ENCODE peak calls at places on chromosomes 11 and 22, in four cellular contexts. One of them, this sample, is unnamed.

GRCh38 chr22:29144786-29145160 is 60.9 kb upstream of the EMID1 start:
- DNase-seq in neural progenitor cell: no peak
- DNase-seq in fibroblast of lung: no peak
- DNase-seq in mammary epithelial cell: no peak
- DNase-seq in this sample: no peak

GRCh38 chr11:62124186-62125113 is 639 bp downstream of the INCENP start:
- DNase-seq in neural progenitor cell: peak
- DNase-seq in fibroblast of lung: peak
- DNase-seq in mammary epithelial cell: peak
- DNase-seq in this sample: peak

GRCh38 chr22:34608716-34609115 is 457.2 kb upstream of the ISX start:
- DNase-seq in neural progenitor cell: no peak
- DNase-seq in fibroblast of lung: no peak
- DNase-seq in mammary epithelial cell: peak
- DNase-seq in this sample: no peak

GRCh38 chr11:62771144-62772021 is at the start of gene TAF6L:
- DNase-seq in neural progenitor cell: peak
- DNase-seq in fibroblast of lung: peak
- DNase-seq in mammary epithelial cell: peak
- DNase-seq in this sample: peak

GRCh38 chr11:1838426-1839131 is at the start of gene TNNI2:
- DNase-seq in neural progenitor cell: no peak
- DNase-seq in fibroblast of lung: no peak
- DNase-seq in mammary epithelial cell: no peak
- DNase-seq in this sample: no peak

GRCh38 chr11:14768789-14769188 is 123.2 kb downstream of the CYP2R1 start:
- DNase-seq in neural progenitor cell: no peak
- DNase-seq in fibroblast of lung: no peak
- DNase-seq in mammary epithelial cell: no peak
- DNase-seq in this sample: no peak

GRCh38 chr11:43943931-43944751 is 1.7 kb downstream of the C11orf96 start:
- DNase-seq in neural progenitor cell: peak
- DNase-seq in fibroblast of lung: peak
- DNase-seq in mammary epithelial cell: peak
- DNase-seq in this sample: no peak

GRCh38 chr11:1654388-1655167 is 25.0 kb downstream of the KRTAP5-5 start:
- DNase-seq in neural progenitor cell: no peak
- DNase-seq in fibroblast of lung: no peak
- DNase-seq in mammary epithelial cell: no peak
- DNase-seq in this sample: no peak

GRCh38 chr11:31921066-31921465 is 109.9 kb upstream of the PAX6 start:
- DNase-seq in neural progenitor cell: no peak
- DNase-seq in fibroblast of lung: peak
- DNase-seq in mammary epithelial cell: no peak
- DNase-seq in this sample: no peak

GRCh38 chr22:45502215-45503070 is at the start of gene FBLN1:
- DNase-seq in neural progenitor cell: peak
- DNase-seq in fibroblast of lung: peak
- DNase-seq in mammary epithelial cell: no peak
- DNase-seq in this sample: no peak

GRCh38 chr11:70523384-70524095 is 125.2 kb downstream of the CTTN start:
- DNase-seq in neural progenitor cell: no peak
- DNase-seq in fibroblast of lung: no peak
- DNase-seq in mammary epithelial cell: no peak
- DNase-seq in this sample: no peak

GRCh38 chr11:15307600-15307999 is 192.9 kb downstream of the INSC start:
- DNase-seq in neural progenitor cell: peak
- DNase-seq in fibroblast of lung: no peak
- DNase-seq in mammary epithelial cell: no peak
- DNase-seq in this sample: no peak

GRCh38 chr11:128326791-128327190 is 260.6 kb downstream of the ETS1 start:
- DNase-seq in neural progenitor cell: no peak
- DNase-seq in fibroblast of lung: no peak
- DNase-seq in mammary epithelial cell: no peak
- DNase-seq in this sample: no peak

GRCh38 chr11:66183581-66184048 is 84.8 kb upstream of the RAB1B start:
- DNase-seq in neural progenitor cell: no peak
- DNase-seq in fibroblast of lung: no peak
- DNase-seq in mammary epithelial cell: no peak
- DNase-seq in this sample: peak

GRCh38 chr11:60951909-60952741 is at the start of gene SLC15A3:
- DNase-seq in neural progenitor cell: peak
- DNase-seq in fibroblast of lung: no peak
- DNase-seq in mammary epithelial cell: no peak
- DNase-seq in this sample: peak

GRCh38 chr22:25374871-25375270 is 155.4 kb downstream of the CRYBB2 start:
- DNase-seq in neural progenitor cell: no peak
- DNase-seq in fibroblast of lung: no peak
- DNase-seq in mammary epithelial cell: no peak
- DNase-seq in this sample: no peak

GRCh38 chr11:118401880-118402590 is 629 bp downstream of the ATP5MG start:
- DNase-seq in neural progenitor cell: peak
- DNase-seq in fibroblast of lung: peak
- DNase-seq in mammary epithelial cell: peak
- DNase-seq in this sample: no peak

GRCh38 chr11:82902880-82903279 is 1.3 kb downstream of the DDIAS start:
- DNase-seq in neural progenitor cell: no peak
- DNase-seq in fibroblast of lung: no peak
- DNase-seq in mammary epithelial cell: no peak
- DNase-seq in this sample: no peak

GRCh38 chr11:133934096-133934495 is 22.7 kb downstream of the IGSF9B start:
- DNase-seq in neural progenitor cell: no peak
- DNase-seq in fibroblast of lung: no peak
- DNase-seq in mammary epithelial cell: no peak
- DNase-seq in this sample: no peak

GRCh38 chr22:48536691-48537591 is 1290.7 kb downstream of the BRD1 start:
- DNase-seq in neural progenitor cell: no peak
- DNase-seq in fibroblast of lung: peak
- DNase-seq in mammary epithelial cell: no peak
- DNase-seq in this sample: no peak

GRCh38 chr11:79720115-79720514 is 279.3 kb upstream of the TENM4 start:
- DNase-seq in neural progenitor cell: no peak
- DNase-seq in fibroblast of lung: no peak
- DNase-seq in mammary epithelial cell: no peak
- DNase-seq in this sample: no peak
- H2AFZ ChIP-seq in neural progenitor cell: no peak
- H2AFZ ChIP-seq in fibroblast of lung: no peak
- H2AFZ ChIP-seq in mammary epithelial cell: no peak
- H2AFZ ChIP-seq in this sample: no peak

GRCh38 chr11:64438986-64439771 is 80.2 kb downstream of the RPS6KA4 start:
- DNase-seq in neural progenitor cell: no peak
- DNase-seq in fibroblast of lung: no peak
- DNase-seq in mammary epithelial cell: peak
- DNase-seq in this sample: no peak
- H3K4me2 ChIP-seq in neural progenitor cell: no peak
- H3K4me2 ChIP-seq in fibroblast of lung: no peak
- H3K4me2 ChIP-seq in mammary epithelial cell: peak
- H3K4me2 ChIP-seq in this sample: no peak

GRCh38 chr22:35637943-35638342 is 10.3 kb upstream of the APOL6 start:
- DNase-seq in neural progenitor cell: no peak
- DNase-seq in fibroblast of lung: no peak
- DNase-seq in mammary epithelial cell: no peak
- DNase-seq in this sample: no peak
- H2AFZ ChIP-seq in neural progenitor cell: no peak
- H2AFZ ChIP-seq in fibroblast of lung: peak
- H2AFZ ChIP-seq in mammary epithelial cell: peak
- H2AFZ ChIP-seq in this sample: no peak

DNA sequence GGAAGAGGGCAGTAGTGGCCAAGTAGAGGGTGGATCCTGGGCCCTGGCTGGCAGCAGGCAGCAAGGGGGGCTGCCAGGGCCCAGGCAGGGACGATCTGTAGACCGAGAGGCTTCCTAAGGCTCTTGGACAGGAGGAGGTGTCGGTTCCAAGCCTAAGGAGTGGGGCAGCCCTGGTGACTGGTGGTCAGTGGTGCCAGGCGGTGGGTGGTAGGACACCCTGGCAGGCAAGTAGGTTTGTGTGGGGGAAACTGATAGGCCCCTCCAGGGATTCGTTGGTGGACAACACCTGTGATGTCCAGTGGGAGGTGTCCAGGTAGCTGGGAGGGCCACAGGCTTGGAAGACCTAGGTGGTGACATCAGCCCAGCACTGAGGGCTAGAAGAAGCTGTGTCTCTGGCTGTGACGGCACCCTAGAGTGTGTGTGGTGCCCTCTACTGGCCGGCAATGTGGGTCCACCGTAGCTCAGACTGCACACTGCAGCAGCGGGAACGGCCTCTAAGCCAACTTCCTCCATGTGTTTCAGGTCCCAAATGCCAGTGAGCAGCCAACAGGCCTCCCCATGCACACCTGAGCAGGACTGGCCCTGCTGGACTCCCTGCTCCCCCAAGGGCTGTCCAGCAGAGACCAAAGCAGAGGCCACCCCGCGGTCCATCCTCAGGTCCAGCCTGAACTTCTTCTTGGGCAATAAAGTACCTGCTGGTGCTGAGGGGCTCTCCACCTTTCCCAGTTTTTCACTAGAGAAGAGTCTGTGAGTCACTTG is 9.4 kb upstream of the SAMM50 start:
- DNase-seq in neural progenitor cell: peak
- DNase-seq in fibroblast of lung: peak
- DNase-seq in mammary epithelial cell: peak
- DNase-seq in this sample: peak
- H3K4me2 ChIP-seq in neural progenitor cell: no peak
- H3K4me2 ChIP-seq in fibroblast of lung: no peak
- H3K4me2 ChIP-seq in mammary epithelial cell: no peak
- H3K4me2 ChIP-seq in this sample: no peak

GRCh38 chr11:126433244-126433846 is 77.9 kb downstream of the ST3GAL4 start:
- DNase-seq in neural progenitor cell: no peak
- DNase-seq in fibroblast of lung: no peak
- DNase-seq in mammary epithelial cell: no peak
- DNase-seq in this sample: no peak

GRCh38 chr11:126434950-126435335 is 79.5 kb downstream of the ST3GAL4 start:
- DNase-seq in neural progenitor cell: no peak
- DNase-seq in fibroblast of lung: no peak
- DNase-seq in mammary epithelial cell: no peak
- DNase-seq in this sample: no peak

GRCh38 chr11:126432525-126432924 is 77.0 kb downstream of the ST3GAL4 start:
- DNase-seq in neural progenitor cell: no peak
- DNase-seq in fibroblast of lung: no peak
- DNase-seq in mammary epithelial cell: no peak
- DNase-seq in this sample: no peak

GRCh38 chr11:126436209-126436608 is 80.7 kb downstream of the ST3GAL4 start:
- DNase-seq in neural progenitor cell: no peak
- DNase-seq in fibroblast of lung: no peak
- DNase-seq in mammary epithelial cell: no peak
- DNase-seq in this sample: no peak

GRCh38 chr11:126433989-126434949 is 78.8 kb downstream of the ST3GAL4 start:
- DNase-seq in neural progenitor cell: no peak
- DNase-seq in fibroblast of lung: no peak
- DNase-seq in mammary epithelial cell: no peak
- DNase-seq in this sample: no peak
- H2AFZ ChIP-seq in neural progenitor cell: peak
- H2AFZ ChIP-seq in fibroblast of lung: no peak
- H2AFZ ChIP-seq in mammary epithelial cell: no peak
- H2AFZ ChIP-seq in this sample: no peak

DNA sequence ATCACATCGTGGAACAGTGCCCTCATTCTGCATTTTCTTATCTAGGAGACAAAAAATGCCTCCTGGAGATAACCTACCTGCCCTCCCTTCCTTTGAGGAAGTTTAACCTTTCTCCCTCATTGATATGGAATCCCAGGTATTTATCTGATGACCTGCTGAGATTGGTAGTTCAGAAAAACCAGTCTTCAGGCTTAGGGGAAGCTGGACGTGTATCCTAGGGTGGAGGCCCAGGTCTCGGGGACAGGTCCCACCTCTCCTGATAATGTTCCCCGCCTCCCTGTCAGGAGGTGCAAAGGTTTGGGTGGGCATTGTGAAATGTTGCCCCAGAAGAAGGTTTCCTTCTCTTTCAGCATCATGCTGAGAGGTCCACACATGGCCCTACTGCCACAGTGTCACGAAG is 186.9 kb upstream of the NAV2 start:
- DNase-seq in neural progenitor cell: no peak
- DNase-seq in fibroblast of lung: no peak
- DNase-seq in mammary epithelial cell: no peak
- DNase-seq in this sample: no peak
- H3K4me2 ChIP-seq in neural progenitor cell: no peak
- H3K4me2 ChIP-seq in fibroblast of lung: no peak
- H3K4me2 ChIP-seq in mammary epithelial cell: no peak
- H3K4me2 ChIP-seq in this sample: no peak

DNA sequence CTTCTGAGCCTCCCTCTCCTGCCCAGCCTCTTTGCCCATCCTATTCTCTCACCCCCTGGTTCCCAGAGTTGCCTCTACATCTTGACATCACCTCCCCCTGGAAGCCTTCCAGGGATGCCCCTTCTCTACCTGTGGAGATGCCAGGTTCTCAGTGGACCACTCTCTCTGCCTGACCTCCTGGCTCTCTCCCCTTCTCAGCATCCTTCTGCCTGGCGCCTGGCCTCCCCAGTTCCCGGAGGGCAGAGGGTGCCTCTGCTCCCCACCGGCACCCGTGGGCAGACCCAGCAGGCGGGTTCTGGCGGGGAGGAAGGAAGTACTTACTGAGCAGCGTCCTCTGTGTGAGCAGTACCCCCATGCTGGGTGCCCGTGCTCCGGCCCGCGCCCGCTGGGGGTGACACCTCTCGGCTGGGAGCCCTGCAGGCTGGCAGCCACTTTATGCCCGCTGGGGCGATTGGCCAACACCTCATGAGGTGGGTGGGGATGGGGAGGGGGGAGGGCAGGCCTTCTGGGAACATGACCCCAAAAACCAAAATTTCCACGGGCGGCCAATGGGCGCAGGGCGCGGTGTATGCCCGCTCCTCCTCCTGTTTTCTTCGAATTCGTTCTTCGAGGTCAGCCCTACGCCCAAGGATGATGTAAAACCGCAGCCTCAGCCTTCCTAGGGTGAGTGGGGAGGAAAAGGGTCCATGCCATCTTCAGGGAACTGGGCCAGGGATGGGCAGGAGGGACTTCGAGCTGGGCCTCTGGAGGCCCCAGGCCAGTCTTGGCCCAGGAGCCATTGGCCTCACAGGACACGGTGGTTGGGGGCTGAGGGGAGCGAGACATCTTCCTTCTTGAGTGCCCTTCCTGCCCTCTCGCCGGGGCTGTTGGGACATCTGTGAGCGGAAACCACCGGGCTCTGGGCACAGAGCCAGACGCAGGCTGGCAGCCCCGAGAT is at the start of gene OSM:
- DNase-seq in neural progenitor cell: no peak
- DNase-seq in fibroblast of lung: no peak
- DNase-seq in mammary epithelial cell: no peak
- DNase-seq in this sample: peak
- H2AFZ ChIP-seq in neural progenitor cell: no peak
- H2AFZ ChIP-seq in fibroblast of lung: no peak
- H2AFZ ChIP-seq in mammary epithelial cell: no peak
- H2AFZ ChIP-seq in this sample: peak

DNA sequence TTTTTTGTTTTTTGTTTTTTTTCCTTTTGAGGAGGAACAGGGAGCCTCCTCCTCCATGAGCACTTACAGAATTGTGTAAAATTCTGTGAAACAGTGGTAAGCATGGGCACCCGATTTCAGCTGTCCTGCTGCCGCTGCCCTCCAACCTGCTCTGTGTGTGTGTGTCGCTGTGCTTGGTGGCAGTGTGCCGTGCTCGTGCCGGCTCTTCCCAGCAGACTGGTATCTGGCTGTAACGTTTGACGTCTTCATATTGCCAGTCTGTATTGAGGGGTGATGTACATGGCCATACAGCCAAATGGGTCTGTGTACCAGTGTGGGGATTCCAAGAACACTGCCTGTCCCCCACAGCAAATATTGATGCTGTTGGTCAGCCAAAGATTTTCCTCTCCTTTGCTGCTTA is 97.1 kb downstream of the CWC15 start:
- DNase-seq in neural progenitor cell: no peak
- DNase-seq in fibroblast of lung: no peak
- DNase-seq in mammary epithelial cell: no peak
- DNase-seq in this sample: no peak
- H3K4me2 ChIP-seq in neural progenitor cell: no peak
- H3K4me2 ChIP-seq in fibroblast of lung: peak
- H3K4me2 ChIP-seq in mammary epithelial cell: no peak
- H3K4me2 ChIP-seq in this sample: no peak